ENCODE peak calls at places on chromosomes 3 and 15, in nine cellular contexts. Y, H, F, L, T, Z, P, C and N are unnamed samples. For H3K27me3, the result is how much of the 10 kb centered on the place peaks cover.

GRCh38 chr15:77569647-77570186 is 63.0 kb downstream of the LINGO1 start:
- DNase-seq in Y (no peak), H (no peak), F (no peak), L (no peak), T (no peak), Z (no peak), P (no peak), C (no peak), N (no peak)

GRCh38 chr3:168817177-168817576 is 721.5 kb upstream of the GOLIM4 start:
- DNase-seq in Y (no peak), H (no peak), F (no peak), L (no peak), T (no peak), Z (no peak), P (no peak), C (no peak), N (no peak)

GRCh38 chr3:27097171-27097570 is 272.0 kb downstream of the NEK10 start:
- DNase-seq in Y (no peak), H (no peak), F (no peak), L (no peak), T (no peak), Z (no peak), P (no peak), C (no peak), N (no peak)

GRCh38 chr15:63463030-63463429 is 41.4 kb upstream of the USP3 start:
- DNase-seq in Y (no peak), H (no peak), F (no peak), L (no peak), T (no peak), Z (no peak), P (no peak), C (no peak), N (no peak)

GRCh38 chr3:53862241-53862640 is 15.9 kb downstream of the IL17RB start:
- DNase-seq in Y (no peak), H (no peak), F (no peak), L (no peak), T (no peak), Z (no peak), P (no peak), C (no peak), N (no peak)

GRCh38 chr3:108175352-108175751 is 46.9 kb downstream of the IFT57 start:
- DNase-seq in Y (no peak), H (no peak), F (no peak), L (no peak), T (no peak), Z (no peak), P (no peak), C (no peak), N (no peak)

GRCh38 chr15:39140060-39140604 is 440.7 kb upstream of the THBS1 start:
- DNase-seq in Y (no peak), H (no peak), F (no peak), L (no peak), T (no peak), Z (no peak), P (no peak), C (no peak), N (no peak)

GRCh38 chr15:96421211-96421610 is 90.7 kb downstream of the NR2F2 start:
- DNase-seq in Y (no peak), H (no peak), F (no peak), L (no peak), T (no peak), Z (no peak), P (no peak), C (no peak), N (no peak)

GRCh38 chr15:101397521-101398003 is 91.9 kb downstream of the PCSK6 start:
- DNase-seq in Y (no peak), H (no peak), F (no peak), L (peak), T (no peak), Z (no peak), P (no peak), C (no peak), N (peak)

GRCh38 chr3:116939091-116939490 is 229.5 kb downstream of the TUSC7 start:
- DNase-seq in Y (no peak), H (no peak), F (no peak), L (no peak), T (no peak), Z (no peak), P (no peak), C (no peak), N (no peak)

GRCh38 chr3:45123841-45124269 is 22.3 kb downstream of the CDCP1 start:
- DNase-seq in Y (no peak), H (no peak), F (no peak), L (no peak), T (no peak), Z (no peak), P (no peak), C (no peak), N (no peak)

GRCh38 chr3:108518895-108519294 is 8.5 kb upstream of the MYH15 start:
- DNase-seq in Y (no peak), H (no peak), F (no peak), L (no peak), T (no peak), Z (no peak), P (no peak), C (no peak), N (no peak)

GRCh38 chr3:16482770-16483531 is 30.5 kb downstream of the RFTN1 start:
- DNase-seq in Y (peak), H (no peak), F (peak), L (no peak), T (no peak), Z (no peak), P (peak), C (no peak), N (peak)

GRCh38 chr3:133674290-133674912 is 12.7 kb upstream of the TOPBP1 start:
- DNase-seq in Y (no peak), H (no peak), F (no peak), L (no peak), T (no peak), Z (no peak), P (no peak), C (no peak), N (no peak)

GRCh38 chr3:136332776-136333175 is 82.6 kb downstream of the PCCB start:
- DNase-seq in Y (no peak), H (no peak), F (no peak), L (no peak), T (no peak), Z (no peak), P (no peak), C (no peak), N (no peak)

GRCh38 chr3:61278713-61279112 is 27.5 kb upstream of the FHIT start:
- DNase-seq in Y (no peak), H (no peak), F (no peak), L (no peak), T (no peak), Z (no peak), P (no peak), C (no peak), N (no peak)

GRCh38 chr3:41169038-41169437 is 30.3 kb upstream of the CTNNB1 start:
- DNase-seq in Y (no peak), H (no peak), F (no peak), L (no peak), T (no peak), Z (no peak), P (no peak), C (no peak), N (no peak)

GRCh38 chr3:24254649-24255048 is 240.0 kb downstream of the THRB start:
- DNase-seq in Y (no peak), H (no peak), F (no peak), L (no peak), T (no peak), Z (no peak), P (no peak), C (no peak), N (no peak)

GRCh38 chr15:91992940-91993339 is 139.4 kb downstream of the SLCO3A1 start:
- DNase-seq in Y (no peak), H (no peak), F (no peak), L (no peak), T (no peak), Z (no peak), P (no peak), C (no peak), N (no peak)

GRCh38 chr3:29406433-29406832 is 125.6 kb downstream of the RBMS3 start:
- DNase-seq in Y (no peak), H (no peak), F (no peak), L (no peak), T (no peak), Z (no peak), P (no peak), C (no peak), N (no peak)

GRCh38 chr3:189239616-189240015 is 67.8 kb downstream of the TPRG1 start:
- DNase-seq in Y (no peak), H (no peak), F (no peak), L (no peak), T (no peak), Z (no peak), P (no peak), C (no peak), N (no peak)

GRCh38 chr3:32288819-32289218 is 50.3 kb downstream of the CMTM8 start:
- DNase-seq in Y (peak), H (no peak), F (no peak), L (peak), T (no peak), Z (no peak), P (no peak), C (no peak), N (no peak)

GRCh38 chr3:177802151-177802900 is 605.0 kb upstream of the TBL1XR1 start:
- DNase-seq in Y (no peak), H (no peak), F (no peak), L (no peak), T (no peak), Z (no peak), P (no peak), C (no peak), N (no peak)

GRCh38 chr3:131901686-131902085 is 133.1 kb downstream of the CPNE4 start:
- DNase-seq in Y (no peak), H (no peak), F (no peak), L (no peak), T (no peak), Z (no peak), P (no peak), C (no peak), N (no peak)

GRCh38 chr3:141434255-141434654 is 52.6 kb upstream of the RASA2 start:
- DNase-seq in Y (no peak), H (no peak), F (no peak), L (no peak), T (no peak), Z (no peak), P (no peak), C (no peak), N (no peak)

GRCh38 chr3:141432904-141433303 is 53.9 kb upstream of the RASA2 start:
- DNase-seq in Y (no peak), H (no peak), F (no peak), L (no peak), T (no peak), Z (no peak), P (no peak), C (no peak), N (no peak)

GRCh38 chr3:141430326-141430725 is 56.5 kb upstream of the RASA2 start:
- DNase-seq in Y (no peak), H (no peak), F (no peak), L (no peak), T (no peak), Z (no peak), P (no peak), C (no peak), N (no peak)

GRCh38 chr3:141429371-141430035 is 57.3 kb upstream of the RASA2 start:
- DNase-seq in Y (no peak), H (no peak), F (no peak), L (no peak), T (no peak), Z (no peak), P (no peak), C (peak), N (no peak)

DNA sequence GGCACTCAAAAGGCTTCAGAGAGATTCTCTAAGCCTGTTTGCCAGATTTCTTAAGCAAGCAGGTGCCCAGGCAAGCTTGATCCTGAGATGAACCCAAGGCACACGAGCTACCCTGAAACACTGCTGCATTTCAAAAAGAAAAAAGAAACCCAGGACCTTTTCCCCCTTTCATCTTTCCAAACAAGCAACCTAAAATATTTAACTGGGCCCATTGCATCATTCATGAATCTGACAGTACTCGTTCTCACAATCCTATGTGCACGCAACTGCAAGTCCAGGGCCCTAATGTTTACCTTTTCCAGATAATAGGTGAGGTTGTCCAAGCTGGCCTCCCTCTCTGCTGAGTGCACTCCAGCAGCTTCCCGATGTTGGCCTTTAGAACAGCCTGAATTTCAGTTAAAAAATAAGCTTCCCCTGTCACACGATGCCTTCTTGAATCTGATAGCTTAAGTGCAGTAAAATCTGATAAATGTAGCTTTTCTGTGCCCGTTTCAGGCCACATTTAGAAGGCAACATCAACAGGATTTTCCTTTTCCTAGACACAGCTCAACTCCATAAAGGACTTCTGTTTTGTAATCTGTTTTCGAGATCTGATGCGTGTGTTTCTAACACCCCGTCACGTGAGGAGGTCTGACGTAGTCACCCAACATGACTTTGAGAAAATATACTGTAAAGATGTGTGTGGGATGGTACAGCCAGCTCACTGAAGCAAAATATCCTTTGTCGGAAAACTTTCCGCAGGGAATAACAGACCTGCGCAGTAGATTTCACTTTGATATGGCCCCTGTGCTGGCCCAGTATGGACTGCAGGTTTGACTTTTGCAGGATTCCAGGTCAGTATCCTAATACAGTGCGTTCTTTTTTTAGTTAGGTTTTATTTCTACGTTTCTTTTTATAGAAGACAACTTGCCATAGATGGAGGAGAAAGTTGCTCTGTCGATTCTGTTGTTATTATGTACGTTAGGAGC is 55.1 kb upstream of the RASA2 start:
- DNase-seq in Y (no peak), H (no peak), F (no peak), L (no peak), T (no peak), Z (peak), P (no peak), C (no peak), N (no peak)
- H3K4me3 ChIP-seq in Y (no peak), H (peak), F (no peak), L (no peak), T (peak), Z (peak), P (no peak), C (no peak), N (peak)

DNA sequence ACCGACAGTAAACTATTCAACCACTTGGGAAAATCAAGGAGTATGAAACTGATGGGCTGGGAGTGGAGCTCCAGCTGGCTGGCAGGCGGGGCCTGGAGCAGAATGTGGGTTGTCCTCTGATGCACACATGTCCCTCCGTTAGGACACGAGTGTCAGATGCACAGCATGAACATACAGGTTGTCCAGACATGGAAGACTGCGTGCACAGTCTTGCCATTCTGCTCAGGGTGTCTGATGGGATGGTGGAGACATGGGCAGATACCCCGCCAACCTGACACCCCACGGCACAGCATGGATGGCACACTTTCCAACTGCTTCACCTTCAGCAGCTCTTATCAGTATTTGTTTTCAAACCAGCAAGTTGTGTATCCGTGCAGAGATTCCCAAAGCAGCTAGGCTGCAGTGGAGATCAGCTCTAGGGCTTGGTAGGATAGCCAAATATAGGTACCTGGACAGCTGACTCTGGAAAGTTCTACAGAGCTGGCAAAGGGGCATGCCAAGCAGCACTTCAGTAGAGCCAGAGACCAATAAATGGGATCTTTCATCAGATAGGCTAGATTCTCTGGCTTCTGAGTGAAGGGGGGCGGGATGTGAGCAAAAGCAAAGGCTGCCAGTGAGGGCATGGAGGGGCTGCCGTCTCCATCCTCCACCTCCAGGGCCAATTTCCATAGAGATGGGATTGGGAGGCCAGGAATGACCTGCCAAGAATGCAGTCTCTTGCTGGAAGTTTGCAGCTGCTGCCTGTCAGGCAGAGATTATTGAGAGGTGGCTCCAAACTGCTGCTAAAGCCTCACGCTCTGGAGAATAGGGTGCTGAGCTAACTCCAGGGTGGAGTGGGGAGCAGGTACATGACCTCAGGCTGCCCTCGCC is 47.2 kb upstream of the KY start:
- DNase-seq in Y (no peak), H (no peak), F (no peak), L (no peak), T (no peak), Z (no peak), P (no peak), C (no peak), N (no peak)
- H3K27me3 ChIP-seq in Y (under half), H (under half), F (under half), L (under half), T (under half), Z (under half), P (under half), C (under half), N (under half)

GRCh38 chr15:27627623-27628022 is 471.5 kb downstream of the OCA2 start:
- DNase-seq in Y (no peak), H (no peak), F (no peak), L (no peak), T (no peak), Z (no peak), P (no peak), C (no peak), N (no peak)

GRCh38 chr15:27628486-27628885 is 470.6 kb downstream of the OCA2 start:
- DNase-seq in Y (no peak), H (no peak), F (no peak), L (no peak), T (no peak), Z (no peak), P (no peak), C (no peak), N (no peak)

GRCh38 chr15:27619204-27619603 is 479.9 kb downstream of the OCA2 start:
- DNase-seq in Y (no peak), H (no peak), F (no peak), L (no peak), T (no peak), Z (no peak), P (no peak), C (no peak), N (no peak)

GRCh38 chr15:27623149-27623548 is 476.0 kb downstream of the OCA2 start:
- DNase-seq in Y (no peak), H (no peak), F (no peak), L (no peak), T (no peak), Z (no peak), P (no peak), C (no peak), N (no peak)

DNA sequence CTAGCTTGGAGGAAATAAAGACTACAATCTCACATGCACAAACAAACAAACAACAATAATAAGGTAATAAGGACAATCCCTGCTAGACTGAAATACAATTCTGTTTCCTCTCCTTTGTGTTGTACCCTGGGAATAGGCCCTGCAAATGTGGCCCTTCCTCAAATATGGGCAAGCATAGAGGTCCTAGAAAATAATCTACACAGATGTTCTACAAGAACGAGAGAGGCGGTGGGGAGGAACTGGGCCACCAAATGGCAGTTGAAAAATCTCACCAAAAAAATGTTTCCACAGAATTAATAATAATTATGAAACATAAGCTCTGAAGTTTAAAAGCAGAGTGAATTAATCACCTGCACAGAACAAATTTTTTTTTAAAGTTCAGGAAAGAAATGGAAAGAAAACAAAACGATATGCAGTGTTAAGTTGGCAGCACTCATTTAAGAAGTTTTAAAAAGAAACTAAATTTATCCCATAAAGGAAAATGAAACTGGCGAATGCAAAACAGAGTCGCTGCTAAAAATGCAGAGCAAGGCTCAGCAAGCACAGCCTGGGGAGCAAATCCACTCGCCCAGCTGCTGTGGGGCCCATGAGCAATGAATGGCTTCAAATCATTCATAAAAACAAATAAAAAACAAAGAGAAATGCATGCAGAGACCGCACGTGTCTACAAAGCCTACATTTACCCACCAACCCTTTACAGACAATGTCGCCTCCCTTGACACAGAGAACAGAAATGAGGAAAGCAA is 475.4 kb downstream of the OCA2 start:
- DNase-seq in Y (no peak), H (no peak), F (no peak), L (no peak), T (no peak), Z (no peak), P (no peak), C (no peak), N (no peak)
- H3K4me3 ChIP-seq in Y (no peak), H (no peak), F (no peak), L (no peak), T (no peak), Z (no peak), P (no peak), C (no peak), N (no peak)

GRCh38 chr15:66114863-66115425 is 138.6 kb downstream of the MEGF11 start:
- DNase-seq in Y (no peak), H (no peak), F (no peak), L (no peak), T (no peak), Z (no peak), P (no peak), C (no peak), N (no peak)

GRCh38 chr15:66112388-66112787 is 141.2 kb downstream of the MEGF11 start:
- DNase-seq in Y (no peak), H (no peak), F (no peak), L (no peak), T (no peak), Z (no peak), P (no peak), C (no peak), N (no peak)

GRCh38 chr15:66120422-66120821 is 133.1 kb downstream of the MEGF11 start:
- DNase-seq in Y (no peak), H (no peak), F (no peak), L (no peak), T (no peak), Z (no peak), P (no peak), C (no peak), N (no peak)

GRCh38 chr15:66117841-66118240 is 135.7 kb downstream of the MEGF11 start:
- DNase-seq in Y (no peak), H (no peak), F (no peak), L (no peak), T (no peak), Z (no peak), P (no peak), C (no peak), N (no peak)

DNA sequence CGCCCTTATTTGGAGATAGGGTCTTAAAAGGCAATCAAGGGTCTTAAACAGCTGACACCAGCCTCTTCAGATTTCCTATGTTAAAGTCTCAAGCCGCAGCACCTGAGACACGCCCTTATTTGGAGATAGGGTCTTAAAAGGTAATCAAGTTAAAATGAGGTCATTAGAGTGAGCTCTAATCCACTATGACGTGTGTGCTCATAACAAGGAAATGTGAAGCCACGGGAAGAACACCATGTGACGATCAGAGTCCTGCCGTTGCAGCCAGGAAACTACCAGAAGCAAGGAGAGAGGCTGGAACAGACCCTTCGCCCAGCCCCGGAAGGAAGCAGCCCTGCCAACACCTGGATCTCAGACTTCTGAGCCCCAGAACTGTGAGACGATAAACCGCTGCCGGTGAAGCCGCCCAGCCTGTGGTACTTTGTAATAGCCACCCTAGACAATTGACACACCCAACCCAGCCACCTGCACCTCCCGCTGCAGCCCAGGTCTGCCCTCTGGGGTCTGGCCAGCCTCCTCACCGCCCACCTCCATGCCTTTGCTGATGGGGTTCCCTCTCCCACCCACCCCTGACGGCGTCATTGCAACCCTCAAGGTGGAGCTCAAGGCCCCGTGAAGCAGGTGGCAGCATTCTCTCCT is 137.9 kb downstream of the MEGF11 start:
- DNase-seq in Y (peak), H (no peak), F (no peak), L (peak), T (no peak), Z (no peak), P (peak), C (no peak), N (no peak)
- H3K27me3 ChIP-seq in Y (under half), H (under half), F (under half), L (under half), T (under half), Z (under half), P (under half), C (under half), N (under half)